ENCODE peak calls at places on chromosome 18, in six cellular contexts. One of them, this sample, is unnamed.

GRCh38 chr18:31233550-31234306 is 71.1 kb upstream of the DSC1 start:
- DNase-seq in nephron progenitor cell: no peak
- DNase-seq in chondrocyte: no peak
- DNase-seq in A549: no peak
- DNase-seq in fibroblast of the aortic adventitia: no peak
- DNase-seq in brain microvascular endothelial cell: no peak
- DNase-seq in this sample: no peak

GRCh38 chr18:55763298-55763697 is 175.3 kb upstream of the TCF4 start:
- DNase-seq in nephron progenitor cell: no peak
- DNase-seq in brain microvascular endothelial cell: peak
- DNase-seq in fibroblast of the aortic adventitia: peak
- DNase-seq in chondrocyte: no peak
- DNase-seq in A549: peak
- DNase-seq in this sample: no peak

GRCh38 chr18:8130089-8130488 is 479.1 kb upstream of the RAB12 start:
- DNase-seq in brain microvascular endothelial cell: no peak
- DNase-seq in fibroblast of the aortic adventitia: no peak
- DNase-seq in chondrocyte: no peak
- DNase-seq in nephron progenitor cell: no peak
- DNase-seq in A549: no peak
- DNase-seq in this sample: no peak

GRCh38 chr18:49285627-49286026 is 174.8 kb downstream of the DYM start:
- DNase-seq in chondrocyte: no peak
- DNase-seq in brain microvascular endothelial cell: no peak
- DNase-seq in A549: no peak
- DNase-seq in fibroblast of the aortic adventitia: no peak
- DNase-seq in nephron progenitor cell: no peak
- DNase-seq in this sample: no peak

GRCh38 chr18:11033503-11033902 is 115.9 kb downstream of the PIEZO2 start:
- DNase-seq in A549: no peak
- DNase-seq in nephron progenitor cell: no peak
- DNase-seq in chondrocyte: no peak
- DNase-seq in fibroblast of the aortic adventitia: no peak
- DNase-seq in brain microvascular endothelial cell: no peak
- DNase-seq in this sample: no peak

GRCh38 chr18:27605107-27605834 is 420.2 kb upstream of the CHST9 start:
- DNase-seq in chondrocyte: no peak
- DNase-seq in brain microvascular endothelial cell: peak
- DNase-seq in A549: peak
- DNase-seq in nephron progenitor cell: peak
- DNase-seq in fibroblast of the aortic adventitia: peak
- DNase-seq in this sample: peak

GRCh38 chr18:23133860-23134779 is 1.2 kb upstream of the CABLES1 start:
- DNase-seq in A549: peak
- DNase-seq in nephron progenitor cell: peak
- DNase-seq in chondrocyte: no peak
- DNase-seq in brain microvascular endothelial cell: no peak
- DNase-seq in fibroblast of the aortic adventitia: no peak
- DNase-seq in this sample: no peak

GRCh38 chr18:54957295-54957694 is 2.0 kb downstream of the CCDC68 start:
- DNase-seq in fibroblast of the aortic adventitia: no peak
- DNase-seq in nephron progenitor cell: no peak
- DNase-seq in A549: no peak
- DNase-seq in chondrocyte: no peak
- DNase-seq in brain microvascular endothelial cell: no peak
- DNase-seq in this sample: peak

GRCh38 chr18:77766421-77766820 is 516.8 kb downstream of the GALR1 start:
- DNase-seq in brain microvascular endothelial cell: no peak
- DNase-seq in chondrocyte: no peak
- DNase-seq in nephron progenitor cell: no peak
- DNase-seq in A549: no peak
- DNase-seq in fibroblast of the aortic adventitia: no peak
- DNase-seq in this sample: no peak

GRCh38 chr18:52160652-52161051 is 179.3 kb upstream of the DCC start:
- DNase-seq in nephron progenitor cell: no peak
- DNase-seq in A549: peak
- DNase-seq in brain microvascular endothelial cell: no peak
- DNase-seq in chondrocyte: no peak
- DNase-seq in fibroblast of the aortic adventitia: no peak
- DNase-seq in this sample: no peak

GRCh38 chr18:46073474-46074331 is 1.6 kb upstream of the PSTPIP2 start:
- DNase-seq in nephron progenitor cell: peak
- DNase-seq in fibroblast of the aortic adventitia: peak
- DNase-seq in chondrocyte: no peak
- DNase-seq in brain microvascular endothelial cell: peak
- DNase-seq in A549: peak
- DNase-seq in this sample: peak

GRCh38 chr18:51865538-51865937 is 474.5 kb upstream of the DCC start:
- DNase-seq in nephron progenitor cell: no peak
- DNase-seq in A549: no peak
- DNase-seq in chondrocyte: no peak
- DNase-seq in fibroblast of the aortic adventitia: no peak
- DNase-seq in brain microvascular endothelial cell: no peak
- DNase-seq in this sample: no peak

GRCh38 chr18:70454705-70455322 is 166.0 kb downstream of the SOCS6 start:
- DNase-seq in A549: peak
- DNase-seq in fibroblast of the aortic adventitia: peak
- DNase-seq in brain microvascular endothelial cell: peak
- DNase-seq in chondrocyte: no peak
- DNase-seq in nephron progenitor cell: peak
- DNase-seq in this sample: peak

GRCh38 chr18:42611134-42611533 is 504.4 kb downstream of the RIT2 start:
- DNase-seq in chondrocyte: no peak
- DNase-seq in fibroblast of the aortic adventitia: no peak
- DNase-seq in nephron progenitor cell: no peak
- DNase-seq in A549: no peak
- DNase-seq in brain microvascular endothelial cell: no peak
- DNase-seq in this sample: no peak
- TF ChIP-seq CTCF in chondrocyte: no peak
- TF ChIP-seq CTCF in fibroblast of the aortic adventitia: no peak
- TF ChIP-seq CTCF in nephron progenitor cell: no peak
- TF ChIP-seq CTCF in A549: no peak
- TF ChIP-seq CTCF in brain microvascular endothelial cell: peak
- TF ChIP-seq CTCF in this sample: no peak

DNA sequence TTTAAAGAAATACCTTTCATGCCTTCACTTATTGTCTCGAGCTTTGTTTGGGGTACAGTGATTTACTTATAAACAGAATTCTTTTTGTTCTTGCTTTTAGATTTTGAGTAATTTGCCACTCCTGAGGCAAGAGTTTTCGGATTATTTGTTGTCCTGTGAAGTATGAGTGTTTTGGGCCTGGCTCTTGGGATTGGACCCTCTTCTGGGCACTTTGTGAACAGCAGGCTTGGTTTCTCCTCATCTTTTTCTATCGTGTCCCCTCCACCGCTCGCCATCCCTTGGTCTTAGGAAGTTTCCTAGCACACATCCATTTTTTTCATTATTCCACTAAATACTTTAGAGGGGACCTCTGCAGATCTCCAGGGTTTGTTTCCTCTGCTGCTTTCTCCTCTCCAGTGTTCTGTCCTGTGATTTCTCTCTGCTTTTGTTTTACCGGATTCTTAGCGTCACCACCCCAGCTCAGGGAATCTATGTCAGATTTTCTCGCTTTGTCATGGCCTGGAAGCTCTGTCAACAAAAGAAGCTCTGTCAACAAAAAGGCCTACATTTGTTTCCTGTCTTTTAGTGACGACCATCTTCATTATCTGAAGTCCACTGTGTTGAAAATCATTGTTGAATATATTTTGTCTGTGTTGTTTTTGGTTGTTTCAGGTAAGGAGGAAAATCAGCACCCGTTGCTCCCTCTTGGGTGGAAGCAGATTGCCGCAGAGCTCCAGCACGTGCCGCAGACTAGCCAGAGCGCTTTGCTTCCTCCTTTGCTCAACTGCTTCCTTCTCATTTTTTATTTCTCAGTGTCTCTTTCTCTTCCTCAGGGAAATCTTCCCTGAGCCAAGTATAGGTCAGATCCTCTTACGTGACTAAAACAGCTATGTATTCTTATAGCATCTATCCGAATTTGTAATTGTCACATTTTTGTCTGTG is 27.8 kb downstream of the ANKRD62 start:
- DNase-seq in fibroblast of the aortic adventitia: peak
- DNase-seq in A549: peak
- DNase-seq in nephron progenitor cell: peak
- DNase-seq in chondrocyte: no peak
- DNase-seq in brain microvascular endothelial cell: peak
- DNase-seq in this sample: peak
- TF ChIP-seq CTCF in fibroblast of the aortic adventitia: peak
- TF ChIP-seq CTCF in A549: peak
- TF ChIP-seq CTCF in nephron progenitor cell: peak
- TF ChIP-seq CTCF in chondrocyte: peak
- TF ChIP-seq CTCF in brain microvascular endothelial cell: peak
- TF ChIP-seq CTCF in this sample: peak

GRCh38 chr18:37385846-37386435 is 179.7 kb downstream of the CELF4 start:
- DNase-seq in nephron progenitor cell: no peak
- DNase-seq in fibroblast of the aortic adventitia: peak
- DNase-seq in chondrocyte: no peak
- DNase-seq in brain microvascular endothelial cell: no peak
- DNase-seq in A549: peak
- DNase-seq in this sample: peak

GRCh38 chr18:37383789-37384151 is 181.8 kb downstream of the CELF4 start:
- DNase-seq in nephron progenitor cell: no peak
- DNase-seq in brain microvascular endothelial cell: no peak
- DNase-seq in chondrocyte: no peak
- DNase-seq in fibroblast of the aortic adventitia: no peak
- DNase-seq in A549: no peak
- DNase-seq in this sample: no peak

GRCh38 chr18:37380546-37381110 is 185.0 kb downstream of the CELF4 start:
- DNase-seq in nephron progenitor cell: no peak
- DNase-seq in A549: no peak
- DNase-seq in chondrocyte: no peak
- DNase-seq in fibroblast of the aortic adventitia: no peak
- DNase-seq in brain microvascular endothelial cell: no peak
- DNase-seq in this sample: no peak

GRCh38 chr18:37381554-37381953 is 184.0 kb downstream of the CELF4 start:
- DNase-seq in nephron progenitor cell: no peak
- DNase-seq in A549: no peak
- DNase-seq in chondrocyte: no peak
- DNase-seq in fibroblast of the aortic adventitia: no peak
- DNase-seq in brain microvascular endothelial cell: no peak
- DNase-seq in this sample: no peak

GRCh38 chr18:37383036-37383788 is 182.4 kb downstream of the CELF4 start:
- DNase-seq in chondrocyte: no peak
- DNase-seq in brain microvascular endothelial cell: no peak
- DNase-seq in nephron progenitor cell: no peak
- DNase-seq in A549: peak
- DNase-seq in fibroblast of the aortic adventitia: peak
- DNase-seq in this sample: no peak
- TF ChIP-seq CTCF in chondrocyte: no peak
- TF ChIP-seq CTCF in brain microvascular endothelial cell: no peak
- TF ChIP-seq CTCF in nephron progenitor cell: no peak
- TF ChIP-seq CTCF in A549: no peak
- TF ChIP-seq CTCF in fibroblast of the aortic adventitia: no peak
- TF ChIP-seq CTCF in this sample: no peak

DNA sequence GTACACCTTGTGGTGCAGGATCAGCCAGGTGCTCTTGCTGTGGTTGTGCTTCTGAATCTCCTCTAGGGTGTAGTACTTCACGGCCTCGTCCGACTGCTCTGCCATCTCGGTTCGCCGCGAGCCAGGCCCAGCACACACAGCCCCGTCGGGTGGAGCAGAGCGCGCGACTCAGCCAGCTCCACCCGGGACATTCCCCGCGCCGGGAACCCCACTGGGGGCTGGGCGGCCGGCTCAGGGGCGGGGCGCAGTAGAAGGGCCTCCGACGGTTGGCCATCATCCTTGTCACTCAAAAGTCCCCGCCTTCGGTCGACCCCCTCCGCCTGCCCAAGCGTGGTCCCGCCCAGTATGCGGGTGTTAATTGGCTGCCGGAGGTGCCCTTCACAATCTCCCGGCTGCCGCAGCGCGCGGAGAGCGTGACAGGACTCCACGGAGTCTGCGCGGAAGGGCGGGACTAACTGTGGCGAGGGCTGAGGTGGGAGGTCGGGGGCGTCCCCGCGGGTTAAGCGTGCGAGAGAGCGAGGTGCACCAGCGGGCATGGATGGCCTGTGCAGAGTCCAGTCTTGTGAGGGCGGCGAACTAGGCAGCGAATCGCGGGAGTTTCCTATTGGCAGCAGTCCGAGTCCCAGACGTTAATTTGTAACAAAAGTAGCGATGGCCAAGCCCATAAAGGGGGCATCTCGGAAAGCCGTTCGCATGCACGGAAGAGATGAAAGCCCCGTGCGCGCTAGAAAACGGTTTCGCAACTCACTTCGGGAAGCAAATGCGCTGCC is at the start of gene CYB5A:
- DNase-seq in brain microvascular endothelial cell: peak
- DNase-seq in fibroblast of the aortic adventitia: peak
- DNase-seq in A549: peak
- DNase-seq in nephron progenitor cell: peak
- DNase-seq in chondrocyte: peak
- DNase-seq in this sample: peak
- TF ChIP-seq CTCF in brain microvascular endothelial cell: peak
- TF ChIP-seq CTCF in fibroblast of the aortic adventitia: peak
- TF ChIP-seq CTCF in A549: no peak
- TF ChIP-seq CTCF in nephron progenitor cell: no peak
- TF ChIP-seq CTCF in chondrocyte: peak
- TF ChIP-seq CTCF in this sample: no peak

GRCh38 chr18:32577561-32577960 is 106.9 kb upstream of the GAREM1 start:
- DNase-seq in chondrocyte: no peak
- DNase-seq in A549: no peak
- DNase-seq in brain microvascular endothelial cell: no peak
- DNase-seq in nephron progenitor cell: no peak
- DNase-seq in fibroblast of the aortic adventitia: no peak
- DNase-seq in this sample: no peak

DNA sequence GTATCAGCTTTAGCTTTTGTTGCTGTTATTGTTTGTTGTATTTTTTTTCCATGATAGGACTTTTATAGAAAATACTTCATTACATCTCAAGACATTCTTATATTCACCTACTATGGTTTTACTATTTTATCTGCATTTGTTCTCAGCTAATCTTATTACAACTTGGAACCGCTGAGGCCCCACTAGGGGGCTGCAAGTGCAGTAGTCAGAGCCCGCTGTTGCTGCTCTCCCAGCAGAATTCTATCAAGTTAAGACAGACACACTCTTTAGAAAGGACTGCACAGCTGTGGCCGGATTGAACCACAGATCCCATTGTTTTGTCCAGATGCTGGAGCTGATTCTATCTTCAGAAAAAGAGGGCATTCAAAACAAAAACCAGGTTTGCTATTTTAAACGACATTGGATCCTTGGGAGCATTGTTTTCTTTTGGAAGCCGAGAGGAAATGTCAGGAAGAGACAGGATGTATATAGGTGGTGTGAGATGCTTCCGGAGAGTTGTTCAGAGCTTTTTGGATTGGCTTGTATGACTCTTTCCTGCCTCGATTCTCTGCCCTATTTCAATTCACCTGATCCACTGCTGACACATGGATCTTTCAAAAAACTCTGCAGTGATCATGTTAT is 105.7 kb upstream of the GAREM1 start:
- DNase-seq in nephron progenitor cell: peak
- DNase-seq in brain microvascular endothelial cell: peak
- DNase-seq in chondrocyte: no peak
- DNase-seq in fibroblast of the aortic adventitia: peak
- DNase-seq in A549: peak
- DNase-seq in this sample: peak
- TF ChIP-seq CTCF in nephron progenitor cell: peak
- TF ChIP-seq CTCF in brain microvascular endothelial cell: peak
- TF ChIP-seq CTCF in chondrocyte: peak
- TF ChIP-seq CTCF in fibroblast of the aortic adventitia: peak
- TF ChIP-seq CTCF in A549: peak
- TF ChIP-seq CTCF in this sample: peak

GRCh38 chr18:14943967-14944636 is 196.1 kb downstream of the ANKRD30B start:
- DNase-seq in fibroblast of the aortic adventitia: no peak
- DNase-seq in brain microvascular endothelial cell: no peak
- DNase-seq in nephron progenitor cell: no peak
- DNase-seq in chondrocyte: no peak
- DNase-seq in A549: no peak
- DNase-seq in this sample: no peak
- TF ChIP-seq CTCF in fibroblast of the aortic adventitia: no peak
- TF ChIP-seq CTCF in brain microvascular endothelial cell: no peak
- TF ChIP-seq CTCF in nephron progenitor cell: no peak
- TF ChIP-seq CTCF in chondrocyte: no peak
- TF ChIP-seq CTCF in A549: no peak
- TF ChIP-seq CTCF in this sample: no peak

GRCh38 chr18:48105317-48105716 is 174.9 kb upstream of the SMAD2 start:
- DNase-seq in brain microvascular endothelial cell: no peak
- DNase-seq in chondrocyte: no peak
- DNase-seq in fibroblast of the aortic adventitia: no peak
- DNase-seq in nephron progenitor cell: no peak
- DNase-seq in A549: no peak
- DNase-seq in this sample: no peak
- TF ChIP-seq CTCF in brain microvascular endothelial cell: no peak
- TF ChIP-seq CTCF in chondrocyte: peak
- TF ChIP-seq CTCF in fibroblast of the aortic adventitia: no peak
- TF ChIP-seq CTCF in nephron progenitor cell: no peak
- TF ChIP-seq CTCF in A549: no peak
- TF ChIP-seq CTCF in this sample: no peak